ENCODE peak calls at places on chromosomes 6 and 20, in seven cellular contexts. R is T-helper 9 cell, D is RCC 7860, Y is HFFc6, A is NCI-H510A treated with DMSO at 0.1 percent for 48 hours, X is T-cell, Q is T-helper 17 cell. Z is an unnamed sample.

GRCh38 chr6:138215071-138215470 is 3.2 kb downstream of the PBOV1 start:
- DNase-seq in Y (no peak), D (no peak), X (no peak), Q (no peak), A (no peak), R (no peak), Z (no peak)

GRCh38 chr20:35232575-35232974 is 6.1 kb downstream of the MMP24 start:
- DNase-seq in Y (peak), X (no peak), R (no peak), A (peak), D (peak), Q (no peak), Z (no peak)

GRCh38 chr6:109039795-109040194 is 54.9 kb downstream of the SESN1 start:
- DNase-seq in A (no peak), X (no peak), R (no peak), Q (no peak), Y (no peak), D (no peak), Z (no peak)

GRCh38 chr6:33160728-33161323 is 31.4 kb downstream of the COL11A2 start:
- DNase-seq in Q (no peak), R (no peak), X (no peak), D (peak), Y (peak), A (no peak), Z (no peak)

GRCh38 chr6:163324326-163324927 is 90.1 kb upstream of the QKI start:
- DNase-seq in R (no peak), A (no peak), Y (no peak), D (peak), Q (no peak), X (no peak), Z (no peak)

GRCh38 chr6:45595010-45595851 is 217.5 kb upstream of the SUPT3H start:
- DNase-seq in A (no peak), Y (no peak), Q (no peak), R (no peak), D (no peak), X (no peak), Z (no peak)

GRCh38 chr20:61244213-61244612 is 7.8 kb upstream of the CDH4 start:
- DNase-seq in Q (no peak), X (no peak), D (no peak), R (no peak), A (no peak), Y (no peak), Z (no peak)

GRCh38 chr6:44035621-44036020 is 91.6 kb downstream of the MRPL14 start:
- DNase-seq in R (no peak), A (no peak), Q (no peak), Y (no peak), X (no peak), D (no peak), Z (no peak)

GRCh38 chr6:15912505-15912767 is 216.4 kb upstream of the MYLIP start:
- DNase-seq in Q (no peak), D (no peak), Y (no peak), X (no peak), A (no peak), R (no peak), Z (no peak)

Z was measured in natural killer cell treated with Interleukin-12 subunit alpha and Interleukin-12 subunit beta and Interleukin-15 and Interleukin-18, amount 100 ng/mL, for 72 hours.